ENCODE peak calls at places on chromosome 2, in four cellular contexts. Q is substantia nigra, W is lower lobe of right lung, J is GM23248. D is an unnamed sample.

GRCh38 chr2:236054661-236055060 is 113.5 kb downstream of the GBX2 start:
- DNase-seq in J (no peak), Q (no peak), W (no peak), D (no peak)

GRCh38 chr2:190711069-190711468 is 62.2 kb downstream of the NAB1 start:
- DNase-seq in J (no peak), W (no peak), Q (no peak), D (no peak)

GRCh38 chr2:56749152-56749752 is 565.5 kb downstream of the CCDC85A start:
- DNase-seq in W (no peak), Q (no peak), J (peak), D (no peak)

GRCh38 chr2:6072757-6073156 is 380.6 kb downstream of the SOX11 start:
- DNase-seq in Q (no peak), W (no peak), J (no peak), D (no peak)

GRCh38 chr2:48483506-48483905 is 46.4 kb upstream of the STON1 start:
- DNase-seq in W (no peak), Q (no peak), J (no peak), D (no peak)

GRCh38 chr2:37283207-37283606 is 41.4 kb downstream of the PRKD3 start:
- DNase-seq in W (no peak), J (peak), Q (no peak), D (no peak)

GRCh38 chr2:106963156-106963555 is 77.2 kb upstream of the ST6GAL2 start:
- DNase-seq in W (no peak), J (peak), Q (no peak), D (no peak)

GRCh38 chr2:84417453-84417852 is 41.6 kb downstream of the SUCLG1 start:
- DNase-seq in J (peak), W (no peak), Q (no peak), D (no peak)

GRCh38 chr2:53104263-53104662 is 663.3 kb upstream of the CHAC2 start:
- DNase-seq in Q (no peak), J (peak), W (no peak), D (no peak)

GRCh38 chr2:10225291-10226031 is 77.2 kb upstream of the HPCAL1 start:
- DNase-seq in W (peak), J (no peak), Q (no peak), D (no peak)

GRCh38 chr2:102099536-102100293 is 42.8 kb upstream of the IL1R1 start:
- DNase-seq in Q (no peak), J (peak), W (no peak), D (no peak)
- H3K27ac ChIP-seq in Q (no peak), J (peak), W (no peak), D (no peak)

GRCh38 chr2:42828487-42829416 is 36.4 kb upstream of the HAAO start:
- DNase-seq in Q (peak), J (peak), W (peak), D (peak)
- H3K27ac ChIP-seq in Q (no peak), J (no peak), W (no peak), D (no peak)

GRCh38 chr2:108586631-108587030 is 52.4 kb downstream of the LIMS1 start:
- DNase-seq in J (peak), Q (no peak), W (no peak), D (no peak)
- H3K27ac ChIP-seq in J (peak), Q (no peak), W (peak), D (no peak)

GRCh38 chr2:11950894-11951293 is 204.5 kb downstream of the LPIN1 start:
- DNase-seq in Q (no peak), W (no peak), J (no peak), D (no peak)
- H3K27ac ChIP-seq in Q (no peak), W (no peak), J (no peak), D (no peak)

DNA sequence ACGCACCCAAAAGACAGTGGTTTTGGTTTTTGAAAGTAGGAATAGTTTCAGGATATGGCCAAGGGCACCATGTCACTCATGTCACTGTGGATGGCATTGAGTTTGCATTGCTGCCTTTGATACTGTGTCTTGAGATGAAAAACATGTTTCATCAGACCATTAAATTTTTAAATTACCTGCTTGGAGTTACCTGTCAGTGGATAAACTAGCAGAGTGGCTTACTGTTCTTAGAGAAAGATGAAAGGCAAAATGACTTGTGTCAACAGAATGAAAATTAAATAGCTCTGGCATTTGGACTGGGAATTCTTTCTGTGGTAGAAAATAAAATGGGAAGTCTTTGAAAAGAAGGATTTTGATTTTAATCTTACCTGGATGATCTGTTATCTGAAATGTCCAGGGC is 386 bp downstream of the ICOS start:
- DNase-seq in Q (no peak), W (no peak), J (no peak), D (no peak)
- H3K27ac ChIP-seq in Q (no peak), W (no peak), J (no peak), D (no peak)

D was measured in caudate nucleus.